ENCODE peak calls at places on chromosomes 16 and 17, in six cellular contexts. One of them, this sample, is unnamed.

GRCh38 chr16:4361944-4362311 is 9.7 kb upstream of the VASN start:
- DNase-seq in dorsolateral prefrontal cortex: no peak
- DNase-seq in HFFc6: no peak
- DNase-seq in AG09319: no peak
- DNase-seq in uterus: no peak
- DNase-seq in neural progenitor cell: no peak
- DNase-seq in this sample: no peak

GRCh38 chr17:75899353-75899752 is 2.6 kb upstream of the TRIM65 start:
- DNase-seq in dorsolateral prefrontal cortex: no peak
- DNase-seq in HFFc6: no peak
- DNase-seq in neural progenitor cell: peak; percentile 0
- DNase-seq in AG09319: no peak
- DNase-seq in uterus: no peak
- DNase-seq in this sample: no peak

GRCh38 chr16:88783391-88784073 is 1.5 kb downstream of the PIEZO1 start:
- DNase-seq in uterus: no peak
- DNase-seq in AG09319: no peak
- DNase-seq in dorsolateral prefrontal cortex: no peak
- DNase-seq in HFFc6: no peak
- DNase-seq in neural progenitor cell: no peak
- DNase-seq in this sample: no peak

GRCh38 chr16:57601801-57602478 is 26.5 kb upstream of the ADGRG1 start:
- DNase-seq in dorsolateral prefrontal cortex: no peak
- DNase-seq in AG09319: no peak
- DNase-seq in uterus: no peak
- DNase-seq in HFFc6: no peak
- DNase-seq in neural progenitor cell: no peak
- DNase-seq in this sample: no peak

GRCh38 chr16:47983999-47984580 is 171.7 kb downstream of the ABCC12 start:
- DNase-seq in dorsolateral prefrontal cortex: no peak
- DNase-seq in uterus: no peak
- DNase-seq in neural progenitor cell: no peak
- DNase-seq in AG09319: no peak
- DNase-seq in HFFc6: no peak
- DNase-seq in this sample: no peak

GRCh38 chr17:45573915-45574314 is 83.4 kb upstream of the PLEKHM1 start:
- DNase-seq in uterus: no peak
- DNase-seq in HFFc6: no peak
- DNase-seq in AG09319: no peak
- DNase-seq in dorsolateral prefrontal cortex: no peak
- DNase-seq in neural progenitor cell: no peak
- DNase-seq in this sample: no peak

GRCh38 chr16:9115277-9115676 is 23.8 kb downstream of the HAPSTR1 start:
- DNase-seq in dorsolateral prefrontal cortex: no peak
- DNase-seq in AG09319: no peak
- DNase-seq in HFFc6: no peak
- DNase-seq in uterus: no peak
- DNase-seq in neural progenitor cell: no peak
- DNase-seq in this sample: no peak

GRCh38 chr17:14098246-14098645 is 28.9 kb downstream of the COX10 start:
- DNase-seq in HFFc6: no peak
- DNase-seq in dorsolateral prefrontal cortex: no peak
- DNase-seq in uterus: no peak
- DNase-seq in neural progenitor cell: no peak
- DNase-seq in AG09319: no peak
- DNase-seq in this sample: no peak

DNA sequence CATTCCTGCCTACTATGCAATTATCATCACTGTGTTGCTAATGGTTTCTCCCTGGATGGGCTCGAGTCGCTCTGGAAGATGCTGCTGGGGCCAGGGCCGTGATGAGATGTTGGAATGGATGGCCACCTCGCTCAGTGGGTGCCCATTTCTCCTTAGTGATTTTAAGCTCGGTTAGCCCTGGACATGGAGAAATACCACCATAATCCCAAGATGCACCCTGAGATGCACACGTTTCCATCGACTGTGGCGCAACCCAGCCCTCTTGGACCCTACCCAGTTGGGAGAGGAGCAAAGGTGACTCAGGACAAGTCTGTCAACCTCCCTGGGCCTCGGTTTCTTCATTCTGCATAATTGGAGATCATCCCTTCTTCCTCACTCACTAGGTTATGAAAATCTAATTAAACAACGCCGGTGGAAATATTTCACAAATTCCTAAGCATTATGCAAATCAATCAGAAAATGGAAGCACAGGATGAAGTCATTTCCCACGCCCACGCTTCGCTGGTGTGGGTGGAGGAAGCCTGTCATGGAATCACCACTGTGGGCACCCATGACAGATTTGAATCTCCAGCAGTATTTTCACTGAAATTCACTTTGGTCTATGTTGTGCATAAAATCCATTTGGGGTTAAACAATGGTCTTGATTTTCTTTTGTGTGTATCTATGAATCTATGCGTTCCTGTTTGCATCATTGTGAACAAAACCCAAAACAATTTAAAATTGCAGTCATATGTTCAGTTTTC is 195.2 kb downstream of the AXIN2 start:
- DNase-seq in uterus: no peak
- DNase-seq in HFFc6: no peak
- DNase-seq in AG09319: no peak
- DNase-seq in neural progenitor cell: no peak
- DNase-seq in dorsolateral prefrontal cortex: no peak
- DNase-seq in this sample: no peak
- TF ChIP-seq CTCF in uterus: no peak
- TF ChIP-seq CTCF in HFFc6: no peak
- TF ChIP-seq CTCF in AG09319: no peak
- TF ChIP-seq CTCF in neural progenitor cell: no peak
- TF ChIP-seq CTCF in dorsolateral prefrontal cortex: no peak
- TF ChIP-seq CTCF in this sample: no peak

DNA sequence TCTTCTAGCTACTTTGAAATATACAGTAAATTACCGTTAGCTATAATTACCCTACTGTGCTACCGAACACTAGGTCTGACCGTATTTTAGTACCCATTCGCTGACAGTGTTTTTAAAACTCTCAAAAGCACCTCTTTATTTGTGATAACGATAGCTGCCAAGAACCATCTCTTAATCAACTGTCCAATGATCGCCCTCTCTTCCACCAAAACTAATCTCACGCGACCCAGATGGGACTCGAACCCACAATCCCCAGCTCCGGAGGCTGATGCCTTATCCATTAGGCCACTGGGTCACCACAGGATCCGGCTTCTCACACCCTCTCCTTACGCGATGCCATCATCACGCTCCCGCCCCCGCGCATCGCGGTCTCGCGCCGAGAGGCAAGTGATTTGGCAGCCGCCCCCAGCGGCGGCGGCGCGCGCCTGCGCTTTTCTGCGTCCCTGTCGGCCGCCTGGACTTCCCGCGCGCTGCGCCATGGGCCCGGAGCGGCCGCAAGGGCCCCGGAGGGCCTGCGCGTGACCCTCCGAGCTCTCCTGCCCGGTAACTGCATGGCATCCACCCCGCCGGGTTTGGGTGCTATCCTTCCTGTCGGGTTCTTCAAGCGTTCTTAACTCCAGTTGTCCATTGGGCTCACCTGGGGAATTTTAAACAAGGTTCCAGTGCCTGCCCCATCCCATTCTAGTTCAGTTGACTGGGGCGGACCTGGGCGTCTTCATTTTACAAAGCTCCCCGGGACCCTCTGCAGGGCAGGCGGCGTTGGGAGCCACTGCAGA is 15.7 kb upstream of the KPNA2 start:
- DNase-seq in AG09319: peak; percentile 92
- DNase-seq in uterus: peak; percentile 98
- DNase-seq in neural progenitor cell: peak; percentile 98
- DNase-seq in HFFc6: peak; percentile 94
- DNase-seq in dorsolateral prefrontal cortex: peak; percentile 93
- DNase-seq in this sample: peak; percentile 95
- TF ChIP-seq CTCF in AG09319: no peak
- TF ChIP-seq CTCF in uterus: peak; percentile 43
- TF ChIP-seq CTCF in neural progenitor cell: peak; percentile 56
- TF ChIP-seq CTCF in HFFc6: peak; percentile 78
- TF ChIP-seq CTCF in dorsolateral prefrontal cortex: peak; percentile 41
- TF ChIP-seq CTCF in this sample: peak; percentile 45

DNA sequence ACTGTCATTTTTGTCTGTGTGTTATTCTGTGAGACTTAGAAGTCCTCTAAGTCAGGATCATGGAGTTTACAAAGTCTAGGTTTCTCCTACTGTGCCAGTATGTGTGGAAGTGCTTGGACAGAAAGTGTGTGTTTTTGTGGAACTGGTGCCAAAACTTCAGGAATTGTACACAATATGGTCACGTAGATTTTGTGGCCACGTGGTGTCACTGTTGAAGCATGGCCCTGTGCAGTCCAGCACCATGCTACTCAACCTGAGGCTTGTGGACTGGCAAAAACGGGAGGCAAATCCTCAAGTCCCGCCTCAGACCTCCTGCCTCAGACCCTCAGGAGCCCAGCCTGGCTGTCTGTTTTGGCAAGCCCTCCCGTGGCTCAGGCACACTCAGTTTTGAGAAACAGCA is 16.7 kb upstream of the ALKBH5 start:
- DNase-seq in AG09319: no peak
- DNase-seq in uterus: no peak
- DNase-seq in neural progenitor cell: no peak
- DNase-seq in dorsolateral prefrontal cortex: no peak
- DNase-seq in HFFc6: no peak
- DNase-seq in this sample: no peak
- TF ChIP-seq CTCF in AG09319: no peak
- TF ChIP-seq CTCF in uterus: no peak
- TF ChIP-seq CTCF in neural progenitor cell: peak; percentile 35
- TF ChIP-seq CTCF in dorsolateral prefrontal cortex: no peak
- TF ChIP-seq CTCF in HFFc6: peak; percentile 20
- TF ChIP-seq CTCF in this sample: no peak

DNA sequence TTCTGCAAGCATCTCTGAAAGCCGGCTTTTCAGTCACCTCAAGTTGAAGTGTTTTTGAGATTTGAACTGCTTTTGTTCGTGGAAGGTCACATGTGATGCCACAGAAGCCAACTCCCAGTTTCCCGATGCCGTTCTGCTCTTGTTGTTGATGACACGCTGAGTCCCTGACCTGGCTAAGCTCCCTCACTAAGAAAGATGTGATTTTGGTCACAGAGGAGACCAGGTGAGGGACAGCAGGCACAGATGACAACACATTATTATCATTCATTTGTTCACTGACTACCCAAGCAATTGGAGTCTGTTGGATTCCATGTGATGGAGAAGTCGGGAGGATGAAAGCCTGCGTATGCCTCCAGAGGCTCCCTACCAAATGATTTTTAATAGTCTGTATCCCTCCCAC is 822.4 kb upstream of the RBFOX1 start:
- DNase-seq in HFFc6: no peak
- DNase-seq in dorsolateral prefrontal cortex: no peak
- DNase-seq in neural progenitor cell: no peak
- DNase-seq in uterus: no peak
- DNase-seq in AG09319: no peak
- DNase-seq in this sample: no peak
- TF ChIP-seq CTCF in HFFc6: no peak
- TF ChIP-seq CTCF in dorsolateral prefrontal cortex: no peak
- TF ChIP-seq CTCF in neural progenitor cell: no peak
- TF ChIP-seq CTCF in uterus: no peak
- TF ChIP-seq CTCF in AG09319: no peak
- TF ChIP-seq CTCF in this sample: no peak

DNA sequence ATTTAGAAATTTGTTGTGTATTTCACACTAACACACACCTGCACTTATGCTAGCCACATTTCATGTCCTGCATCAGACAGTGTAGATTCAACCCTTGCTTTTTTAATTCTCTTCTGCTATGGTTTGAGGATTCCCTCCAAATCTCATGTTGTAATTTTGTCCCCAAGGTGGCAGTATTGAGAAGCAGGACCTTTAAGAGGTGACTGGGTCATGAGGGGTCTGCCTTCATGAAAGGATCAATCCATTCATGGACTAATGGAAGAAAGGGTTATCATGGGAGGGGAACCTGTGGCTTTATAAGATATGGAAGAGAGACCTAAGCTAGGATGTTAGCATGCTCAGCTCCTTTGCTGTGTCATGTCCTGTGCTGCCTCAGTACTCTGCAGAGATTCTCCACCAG is 1032.2 kb downstream of the CDH11 start:
- DNase-seq in neural progenitor cell: peak; percentile 66
- DNase-seq in AG09319: no peak
- DNase-seq in dorsolateral prefrontal cortex: no peak
- DNase-seq in HFFc6: peak; percentile 10
- DNase-seq in uterus: no peak
- DNase-seq in this sample: no peak
- TF ChIP-seq CTCF in neural progenitor cell: peak; percentile 75
- TF ChIP-seq CTCF in AG09319: peak; percentile 50
- TF ChIP-seq CTCF in dorsolateral prefrontal cortex: peak; percentile 63
- TF ChIP-seq CTCF in HFFc6: peak; percentile 81
- TF ChIP-seq CTCF in uterus: peak; percentile 19
- TF ChIP-seq CTCF in this sample: no peak